ENCODE peak calls at places on chromosome 10, in four cellular contexts. B, V, Q and C are unnamed samples.

GRCh38 chr10:53675201-53675600 is 902.6 kb upstream of the MBL2 start:
- DNase-seq in B (no peak), V (no peak), Q (no peak), C (no peak)

GRCh38 chr10:13765641-13766341 is 179.0 kb downstream of the PRPF18 start:
- DNase-seq in B (no peak), V (no peak), Q (no peak), C (no peak)

GRCh38 chr10:50990568-50991495 is 83.5 kb upstream of the PRKG1 start:
- DNase-seq in B (peak; percentile 72), V (no peak), Q (no peak), C (no peak)

GRCh38 chr10:124415210-124415609 is 3.5 kb downstream of the OAT start:
- DNase-seq in B (no peak), V (no peak), Q (no peak), C (no peak)

GRCh38 chr10:75202321-75203096 is 8.1 kb upstream of the VDAC2 start:
- DNase-seq in B (no peak), V (no peak), Q (no peak), C (no peak)

GRCh38 chr10:67115972-67116371 is 190.1 kb downstream of the LRRTM3 start:
- DNase-seq in B (no peak), V (no peak), Q (no peak), C (no peak)

GRCh38 chr10:72736176-72736795 is 44.3 kb downstream of the MCU start:
- DNase-seq in B (no peak), V (no peak), Q (no peak), C (no peak)

GRCh38 chr10:100996678-100997363 is 2.8 kb upstream of the LZTS2 start:
- DNase-seq in B (peak; percentile 85), V (peak; percentile 60), Q (no peak), C (no peak)

GRCh38 chr10:101961591-101962498 is 94.1 kb downstream of the ARMH3 start:
- DNase-seq in B (no peak), V (no peak), Q (no peak), C (no peak)

GRCh38 chr10:48450233-48450810 is 143.8 kb downstream of the MAPK8 start:
- DNase-seq in B (no peak), V (no peak), Q (no peak), C (no peak)

GRCh38 chr10:69057951-69058297 is 30.0 kb upstream of the SRGN start:
- DNase-seq in B (no peak), V (no peak), Q (no peak), C (no peak)

GRCh38 chr10:103513383-103514060 is 20.0 kb downstream of the NEURL1 start:
- DNase-seq in B (peak; percentile 16), V (no peak), Q (no peak), C (no peak)

GRCh38 chr10:97774811-97775294 is 3.1 kb upstream of the SFRP5 start:
- DNase-seq in B (no peak), V (no peak), Q (no peak), C (no peak)

GRCh38 chr10:124066744-124067714 is 26.4 kb downstream of the CHST15 start:
- DNase-seq in B (peak; percentile 68), V (no peak), Q (peak; percentile 34), C (no peak)

GRCh38 chr10:88186335-88186734 is 322.9 kb downstream of the PTEN start:
- DNase-seq in B (no peak), V (no peak), Q (no peak), C (no peak)

GRCh38 chr10:72001026-72001380 is 36.8 kb downstream of the CHST3 start:
- DNase-seq in B (peak; percentile 54), V (no peak), Q (no peak), C (no peak)

GRCh38 chr10:102605712-102606111 is 38.6 kb upstream of the TRIM8 start:
- DNase-seq in B (no peak), V (no peak), Q (no peak), C (no peak)

GRCh38 chr10:28940158-28940888 is 263.0 kb downstream of the BAMBI start:
- DNase-seq in B (no peak), V (no peak), Q (no peak), C (no peak)

GRCh38 chr10:9339702-9340101 is 1285.2 kb downstream of the GATA3 start:
- DNase-seq in B (no peak), V (no peak), Q (no peak), C (no peak)

GRCh38 chr10:4770766-4771553 is 55.0 kb upstream of the AKR1E2 start:
- DNase-seq in B (peak; percentile 8), V (peak; percentile 10), Q (no peak), C (no peak)

GRCh38 chr10:17115683-17116082 is 13.9 kb downstream of the CUBN start:
- DNase-seq in B (no peak), V (no peak), Q (no peak), C (no peak)

GRCh38 chr10:29529146-29529545 is 105.6 kb downstream of the SVIL start:
- DNase-seq in B (no peak), V (no peak), Q (no peak), C (no peak)

GRCh38 chr10:62045765-62046521 is 144.4 kb downstream of the ARID5B start:
- DNase-seq in B (no peak), V (no peak), Q (no peak), C (no peak)

GRCh38 chr10:117170244-117170643 is 27.0 kb upstream of the KCNK18 start:
- DNase-seq in B (no peak), V (no peak), Q (no peak), C (no peak)

GRCh38 chr10:104339469-104340098 is 1.3 kb upstream of the ITPRIP start:
- DNase-seq in B (no peak), V (peak; percentile 38), Q (no peak), C (no peak)

GRCh38 chr10:69726850-69727249 is 74.9 kb upstream of the COL13A1 start:
- DNase-seq in B (no peak), V (no peak), Q (no peak), C (no peak)

GRCh38 chr10:117578490-117578889 is 35.9 kb downstream of the EMX2 start:
- DNase-seq in B (no peak), V (no peak), Q (no peak), C (no peak)

GRCh38 chr10:112136816-112137215 is 46.7 kb downstream of the GPAM start:
- DNase-seq in B (no peak), V (no peak), Q (no peak), C (no peak)

GRCh38 chr10:15280974-15281373 is 90.1 kb downstream of the FAM171A1 start:
- DNase-seq in B (no peak), V (no peak), Q (no peak), C (no peak)

GRCh38 chr10:21702633-21703111 is 168.6 kb downstream of the MLLT10 start:
- DNase-seq in B (no peak), V (no peak), Q (no peak), C (peak; percentile 31)

GRCh38 chr10:127832456-127832855 is 60.3 kb downstream of the CLRN3 start:
- DNase-seq in B (no peak), V (no peak), Q (no peak), C (no peak)

GRCh38 chr10:90993340-90993739 is 72.5 kb upstream of the ANKRD1 start:
- DNase-seq in B (no peak), V (no peak), Q (no peak), C (no peak)

GRCh38 chr10:55370021-55370420 is 569.0 kb upstream of the PCDH15 start:
- DNase-seq in B (peak; percentile 29), V (no peak), Q (no peak), C (no peak)

GRCh38 chr10:23976285-23976684 is 232.7 kb upstream of the KIAA1217 start:
- DNase-seq in B (no peak), V (no peak), Q (no peak), C (no peak)

GRCh38 chr10:28644647-28645046 is 32.7 kb upstream of the BAMBI start:
- DNase-seq in B (no peak), V (no peak), Q (no peak), C (no peak)

GRCh38 chr10:97889461-97890265 is 40.0 kb downstream of the GOLGA7B start:
- DNase-seq in B (peak; percentile 54), V (peak; percentile 61), Q (peak; percentile 68), C (no peak)

GRCh38 chr10:14625210-14625621 is 149.5 kb downstream of the FAM107B start:
- DNase-seq in B (peak; percentile 39), V (no peak), Q (no peak), C (no peak)

GRCh38 chr10:70348228-70348850 is 34.1 kb downstream of the LRRC20 start:
- DNase-seq in B (peak; percentile 60), V (peak; percentile 81), Q (no peak), C (no peak)

GRCh38 chr10:66572700-66573099 is 353.1 kb upstream of the LRRTM3 start:
- DNase-seq in B (no peak), V (no peak), Q (no peak), C (no peak)

DNA sequence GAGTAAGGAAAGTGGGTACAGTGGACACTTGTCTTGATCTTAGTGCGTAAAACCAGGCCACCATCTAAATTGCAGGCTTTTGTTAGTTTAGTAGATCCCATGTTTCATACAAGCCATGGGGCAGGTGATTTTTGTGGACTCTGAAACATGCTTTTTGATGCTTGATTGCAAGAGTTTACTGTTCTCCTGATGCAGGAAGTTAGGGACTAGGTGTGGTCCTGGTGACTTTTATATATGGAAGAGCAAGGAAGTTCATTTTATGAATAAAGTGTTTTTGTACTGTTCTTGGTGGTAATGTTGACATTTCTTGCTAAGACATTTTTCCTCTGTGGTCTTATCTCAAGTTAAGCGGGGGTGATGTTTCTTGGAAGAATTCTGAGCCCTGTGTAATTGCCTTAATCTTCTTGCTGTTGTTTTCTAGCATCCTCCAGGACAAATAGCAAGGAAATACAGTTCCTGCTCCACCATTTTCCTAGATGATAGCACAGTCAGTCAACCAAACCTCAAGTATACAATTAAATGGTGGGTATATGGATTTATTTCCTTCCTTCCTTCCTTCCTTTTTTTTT is 89.0 kb upstream of the GJD4 start:
- DNase-seq in B (no peak), V (peak; percentile 23), Q (no peak), C (no peak)
- TF ChIP-seq NRF1 in B (no peak), V (no peak), Q (no peak), C (no peak)

GRCh38 chr10:10397906-10398305 is 619.8 kb upstream of the CELF2 start:
- DNase-seq in B (no peak), V (no peak), Q (no peak), C (no peak)

GRCh38 chr10:10403762-10404161 is 613.9 kb upstream of the CELF2 start:
- DNase-seq in B (no peak), V (no peak), Q (no peak), C (no peak)
- TF ChIP-seq NRF1 in B (no peak), V (no peak), Q (no peak), C (no peak)

DNA sequence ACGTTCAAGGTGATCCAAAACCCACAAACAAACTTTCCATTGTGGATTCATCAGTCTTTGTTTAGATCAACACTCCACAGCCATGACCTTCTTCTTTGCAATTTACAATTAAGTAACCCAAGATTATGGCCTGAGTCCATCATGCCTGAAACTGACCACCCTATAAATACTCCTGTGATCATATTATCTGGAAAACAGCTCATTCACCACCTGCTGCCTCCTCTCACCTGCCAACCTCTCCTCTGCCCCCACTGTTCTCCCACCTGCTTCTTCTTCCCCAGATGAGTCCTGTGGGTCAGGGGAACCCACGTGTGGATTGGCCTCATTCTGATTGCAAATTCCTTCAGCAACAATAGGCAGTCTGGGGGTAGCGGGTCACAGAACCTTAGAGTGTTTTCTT is 81.4 kb downstream of the ABLIM1 start:
- DNase-seq in B (no peak), V (no peak), Q (no peak), C (no peak)
- TF ChIP-seq NRF1 in B (no peak), V (no peak), Q (no peak), C (no peak)

GRCh38 chr10:129754211-129755050 is 209.6 kb downstream of the EBF3 start:
- DNase-seq in B (no peak), V (no peak), Q (no peak), C (no peak)
- TF ChIP-seq NRF1 in B (no peak), V (no peak), Q (no peak), C (no peak)

GRCh38 chr10:43105119-43105792 is 28.4 kb downstream of the RET start:
- DNase-seq in B (peak; percentile 95), V (peak; percentile 89), Q (peak; percentile 75), C (no peak)
- TF ChIP-seq NRF1 in B (no peak), V (no peak), Q (no peak), C (no peak)

GRCh38 chr10:33258951-33259350 is 75.5 kb downstream of the NRP1 start:
- DNase-seq in B (no peak), V (no peak), Q (no peak), C (no peak)
- TF ChIP-seq NRF1 in B (no peak), V (no peak), Q (no peak), C (no peak)